ENCODE peak calls at places on chromosomes 6 and 20, in nine cellular contexts. P is GM12865; L is NCI-H1092; A is activated CD4-positive, alpha-beta T cell treated with anti-CD3 and anti-CD28 coated beads, Interleukin-2, amount 50 U/mL, for 4 hours; Y is epithelial cell of proximal tubule; R is NCI-H2029 treated with DMSO at 0.1 percent for 48 hours; D is AML-193; N is endothelial cell; Z is left colon. I is an unnamed sample.
A peak's percentile ranks its signal among the peaks of the same experiment; 100 is the strongest.

GRCh38 chr20:23361108-23361650 is 803 bp upstream of the GZF1 start:
- DNase-seq in A (no peak), Z (no peak), D (peak; percentile 35), Y (no peak), N (no peak), L (no peak), R (peak; percentile 8), P (peak; percentile 30), I (no peak)

GRCh38 chr20:63520594-63520938 is at the start of gene PPDPF:
- DNase-seq in R (no peak), N (peak; percentile 90), Y (no peak), Z (peak; percentile 71), P (peak; percentile 91), A (peak; percentile 79), L (peak; percentile 49), D (peak; percentile 43), I (peak; percentile 87)

GRCh38 chr6:101851911-101852310 is 458.4 kb downstream of the GRIK2 start:
- DNase-seq in Y (no peak), N (no peak), Z (no peak), P (no peak), A (no peak), D (no peak), L (no peak), R (no peak), I (no peak)

GRCh38 chr6:28115799-28116198 is 8.6 kb upstream of the ZSCAN16 start:
- DNase-seq in R (no peak), L (no peak), A (no peak), N (no peak), D (no peak), Y (no peak), P (no peak), Z (no peak), I (no peak)

GRCh38 chr6:37033255-37033654 is 27.8 kb downstream of the FGD2 start:
- DNase-seq in A (no peak), Y (no peak), R (no peak), Z (no peak), P (no peak), L (no peak), N (no peak), D (no peak), I (no peak)

GRCh38 chr6:75268121-75268987 is 16.2 kb downstream of the TMEM30A start:
- DNase-seq in Y (peak; percentile 80), D (no peak), R (no peak), N (no peak), A (no peak), P (peak; percentile 18), Z (no peak), L (no peak), I (peak; percentile 55)

GRCh38 chr20:63519765-63520593 is 586 bp upstream of the PPDPF start:
- DNase-seq in L (no peak), R (no peak), Y (no peak), A (peak; percentile 48), N (peak; percentile 76), P (peak; percentile 65), D (no peak), Z (peak; percentile 58), I (peak; percentile 59)

GRCh38 chr20:50144362-50144761 is 9.2 kb downstream of the PEDS1 start:
- DNase-seq in L (no peak), A (no peak), D (peak; percentile 49), R (no peak), N (no peak), P (no peak), Z (no peak), Y (peak; percentile 95), I (no peak)

GRCh38 chr20:62411479-62412193 is 4.6 kb upstream of the CABLES2 start:
- DNase-seq in D (no peak), Y (no peak), A (no peak), P (no peak), N (no peak), R (no peak), L (no peak), Z (no peak), I (no peak)

GRCh38 chr20:49230575-49231211 is 11.5 kb downstream of the DDX27 start:
- DNase-seq in N (no peak), L (no peak), Y (no peak), Z (no peak), R (no peak), A (no peak), D (peak; percentile 28), P (no peak), I (no peak)

GRCh38 chr6:44679906-44680698 is 292.6 kb downstream of the CDC5L start:
- DNase-seq in A (no peak), D (no peak), N (no peak), R (no peak), Z (no peak), L (no peak), Y (no peak), P (peak; percentile 32), I (no peak)

GRCh38 chr20:49270177-49270576 is 7.7 kb downstream of the ZNFX1 start:
- DNase-seq in D (no peak), A (no peak), L (no peak), N (no peak), Z (no peak), P (no peak), Y (no peak), R (no peak), I (no peak)

GRCh38 chr6:15582499-15582898 is 80.3 kb downstream of the DTNBP1 start:
- DNase-seq in P (no peak), N (no peak), D (no peak), Y (no peak), A (no peak), L (no peak), Z (no peak), R (no peak), I (no peak)

I was measured in LoVo.